ENCODE peak calls at places on chromosome 12, in ten cellular contexts. F is fibroblast of pulmonary artery, K is GM06990, S is uterus, E is WERI-Rb-1, D is HCT116, X is mucosa of descending colon, M is endodermal cell, B is AG09309, C is hepatocyte. T is an unnamed sample.

GRCh38 chr12:103841690-103842584 is 903 bp upstream of the NT5DC3 start:
- DNase-seq in F (no peak), K (no peak), S (peak; percentile 58), E (no peak), D (peak; percentile 49), X (peak; percentile 70), M (peak; percentile 95), B (peak; percentile 74), C (peak; percentile 59), T (no peak)

GRCh38 chr12:46663297-46663696 is 162.5 kb downstream of the SLC38A4 start:
- DNase-seq in F (no peak), K (no peak), S (no peak), E (no peak), D (no peak), X (no peak), M (no peak), B (no peak), C (no peak), T (no peak)

GRCh38 chr12:43733687-43734086 is 24.9 kb downstream of the PUS7L start:
- DNase-seq in F (no peak), K (no peak), S (no peak), E (no peak), D (no peak), X (no peak), M (no peak), B (no peak), C (no peak), T (no peak)

GRCh38 chr12:55720071-55720564 is at the start of gene RDH5:
- DNase-seq in F (peak; percentile 83), K (no peak), S (peak; percentile 84), E (peak; percentile 75), D (no peak), X (peak; percentile 83), M (no peak), B (peak; percentile 70), C (peak; percentile 90), T (no peak)

GRCh38 chr12:111643428-111643826 is 42.3 kb downstream of the BRAP start:
- DNase-seq in F (peak; percentile 72), K (no peak), S (peak; percentile 25), E (no peak), D (no peak), X (peak; percentile 33), M (no peak), B (no peak), C (peak; percentile 55), T (peak; percentile 58)

GRCh38 chr12:21989819-21990412 is 48.7 kb upstream of the ABCC9 start:
- DNase-seq in F (peak; percentile 71), K (no peak), S (peak; percentile 21), E (no peak), D (peak; percentile 13), X (no peak), M (no peak), B (peak; percentile 16), C (peak; percentile 37), T (no peak)

GRCh38 chr12:3820122-3820521 is 53.1 kb downstream of the PARP11 start:
- DNase-seq in F (peak; percentile 17), K (no peak), S (no peak), E (no peak), D (no peak), X (no peak), M (no peak), B (no peak), C (no peak), T (no peak)

GRCh38 chr12:118025168-118025567 is 8.7 kb downstream of the RFC5 start:
- DNase-seq in F (no peak), K (no peak), S (no peak), E (no peak), D (no peak), X (no peak), M (no peak), B (no peak), C (no peak), T (no peak)

GRCh38 chr12:113142886-113143329 is 6.6 kb upstream of the CFAP73 start:
- DNase-seq in F (no peak), K (no peak), S (no peak), E (no peak), D (no peak), X (no peak), M (peak; percentile 50), B (no peak), C (no peak), T (no peak)

GRCh38 chr12:6700646-6701051 is at the start of gene PIANP:
- DNase-seq in F (no peak), K (no peak), S (peak; percentile 42), E (peak; percentile 72), D (no peak), X (peak; percentile 57), M (peak; percentile 83), B (no peak), C (peak; percentile 77), T (no peak)

GRCh38 chr12:84718901-84719300 is 193.7 kb downstream of the SLC6A15 start:
- DNase-seq in F (no peak), K (no peak), S (no peak), E (no peak), D (no peak), X (no peak), M (no peak), B (no peak), C (no peak), T (no peak)

GRCh38 chr12:96489392-96490056 is at the start of gene CFAP54:
- DNase-seq in F (peak; percentile 95), K (peak; percentile 87), S (peak; percentile 94), E (peak; percentile 91), D (peak; percentile 75), X (peak; percentile 90), M (peak; percentile 99), B (peak; percentile 52), C (peak; percentile 96), T (peak; percentile 63)

GRCh38 chr12:70719672-70720420 is 82.6 kb upstream of the PTPRB start:
- DNase-seq in F (peak; percentile 64), K (no peak), S (no peak), E (peak; percentile 47), D (no peak), X (peak; percentile 41), M (peak; percentile 90), B (no peak), C (peak; percentile 71), T (no peak)

GRCh38 chr12:70543444-70543843 is 93.8 kb downstream of the PTPRB start:
- DNase-seq in F (peak; percentile 100), K (no peak), S (no peak), E (peak; percentile 22), D (peak; percentile 61), X (no peak), M (peak; percentile 48), B (peak; percentile 91), C (peak; percentile 59), T (no peak)

GRCh38 chr12:9163392-9163791 is 44.8 kb downstream of the PZP start:
- DNase-seq in F (no peak), K (no peak), S (peak; percentile 27), E (no peak), D (no peak), X (no peak), M (no peak), B (no peak), C (no peak), T (no peak)

GRCh38 chr12:697426-697825 is 34.2 kb upstream of the NINJ2 start:
- DNase-seq in F (no peak), K (no peak), S (no peak), E (no peak), D (no peak), X (no peak), M (no peak), B (no peak), C (no peak), T (no peak)
- H3K4me3 ChIP-seq in F (no peak overlapping the region), K (no peak overlapping the region), S (no peak overlapping the region), E (no peak overlapping the region), D (no peak overlapping the region), X (no peak overlapping the region), M (no peak overlapping the region), B (no peak overlapping the region), C (no peak overlapping the region), T (no peak overlapping the region)

DNA sequence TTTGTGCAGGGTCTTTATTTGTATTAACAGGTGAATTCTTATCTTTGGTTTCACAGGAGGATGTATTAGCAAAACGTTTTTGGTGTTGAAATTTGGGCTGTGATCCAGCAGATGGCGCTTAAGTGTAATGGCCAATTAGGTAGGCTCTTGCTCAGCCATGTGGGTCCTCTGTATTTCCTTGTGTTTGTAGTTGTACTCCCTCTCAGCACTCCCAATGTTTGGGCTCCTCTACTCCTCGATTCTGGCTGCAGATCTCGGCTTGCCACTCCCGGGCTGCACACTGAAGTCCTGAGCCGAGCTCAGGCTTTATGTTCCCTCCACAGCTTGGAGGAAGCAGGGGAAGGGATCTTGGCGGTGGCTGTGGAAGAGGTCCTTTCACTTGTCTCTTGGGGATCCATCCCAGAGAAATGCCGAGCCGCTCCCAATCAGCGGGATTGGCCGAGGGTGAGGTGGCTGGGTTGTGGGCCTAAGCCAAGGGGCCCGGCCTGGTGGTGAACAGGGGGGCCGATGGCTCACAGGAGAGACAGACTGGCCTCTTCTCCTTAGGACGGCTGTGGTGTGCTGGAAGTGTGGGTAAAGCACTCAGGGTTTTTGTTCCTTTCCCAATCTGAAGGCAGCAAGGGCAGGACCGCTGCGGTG is 133.7 kb downstream of the AEBP2 start:
- DNase-seq in F (peak; percentile 70), K (peak; percentile 15), S (peak; percentile 24), E (peak; percentile 65), D (peak; percentile 32), X (no peak), M (peak; percentile 89), B (no peak), C (peak; percentile 27), T (peak; percentile 48)
- TF ChIP-seq CTCF in F (peak; percentile 49), K (peak; percentile 75), S (no peak), E (peak; percentile 78), D (peak; percentile 74), X (no peak), M (peak; percentile 98), B (peak; percentile 69), C (peak; percentile 39), T (peak; percentile 78)

GRCh38 chr12:89882051-89882450 is 173.4 kb upstream of the ATP2B1 start:
- DNase-seq in F (peak; percentile 44), K (peak; percentile 50), S (no peak), E (no peak), D (no peak), X (no peak), M (no peak), B (peak; percentile 81), C (peak; percentile 40), T (no peak)
- H3K4me3 ChIP-seq in F (no peak overlapping the region), K (no peak overlapping the region), S (no peak overlapping the region), E (no peak overlapping the region), D (no peak overlapping the region), X (no peak overlapping the region), M (no peak overlapping the region), B (no peak overlapping the region), C (no peak overlapping the region), T (no peak overlapping the region)

DNA sequence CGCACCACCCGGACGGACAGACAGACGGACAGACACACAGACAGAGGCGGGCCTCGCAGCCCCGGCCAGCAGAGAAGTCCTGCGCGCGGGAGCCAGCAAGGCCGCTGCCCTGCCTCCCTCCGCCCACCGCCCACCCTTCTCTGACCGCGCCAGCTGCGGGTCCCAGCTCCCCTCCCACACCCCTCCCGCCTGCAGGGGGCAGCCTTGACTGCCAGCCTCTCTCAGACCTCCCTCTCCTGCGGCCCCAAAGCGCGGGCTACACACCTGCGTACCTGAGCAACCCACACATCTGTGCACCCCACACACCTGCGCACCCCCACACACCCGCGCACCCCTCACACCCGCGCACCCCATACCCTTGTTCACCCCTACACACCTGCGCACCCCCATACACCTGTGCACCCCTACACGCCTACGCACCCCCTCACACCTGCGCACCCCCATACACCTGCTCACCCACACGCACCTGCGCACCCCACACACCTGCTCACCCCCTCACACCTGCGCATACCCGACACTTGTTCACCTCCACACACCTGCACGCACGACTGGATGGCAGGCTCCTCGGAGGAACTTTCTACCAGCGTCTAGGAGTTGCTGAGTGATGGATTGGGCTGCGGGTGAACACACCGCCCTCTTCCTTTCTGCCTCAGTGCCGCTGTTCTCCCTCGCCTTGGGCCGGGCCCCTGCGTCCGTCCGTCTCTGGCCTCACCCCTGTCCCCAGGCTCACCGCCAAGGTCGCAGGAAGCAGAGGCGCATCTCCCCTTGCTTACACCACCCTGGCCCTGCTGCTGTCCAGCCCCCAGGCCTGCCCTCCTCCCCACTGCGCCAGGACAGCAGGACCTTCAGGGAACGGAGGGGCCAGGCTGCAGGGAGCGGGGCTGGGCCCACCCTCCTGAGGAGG is 20.8 kb upstream of the TMEM106C start:
- DNase-seq in F (no peak), K (peak; percentile 13), S (no peak), E (peak; percentile 69), D (no peak), X (peak; percentile 58), M (peak; percentile 92), B (no peak), C (no peak), T (no peak)
- TF ChIP-seq CTCF in F (peak; percentile 19), K (peak; percentile 51), S (peak; percentile 10), E (peak; percentile 67), D (peak; percentile 47), X (peak; percentile 8), M (peak; percentile 56), B (no peak), C (no peak), T (peak; percentile 4)

T was measured in LNCaP clone FGC.